ENCODE peak calls at places on chromosome 7, in seven cellular contexts. R is GM23338, W is brain microvascular endothelial cell, H is tibial artery, E is fibroblast of lung, A is fibroblast of the aortic adventitia, Z is sigmoid colon. K is an unnamed sample.

GRCh38 chr7:47379629-47380324 is 202.1 kb downstream of the TNS3 start:
- DNase-seq in H (peak), R (peak), Z (peak), W (peak), A (peak), E (peak), K (peak)

GRCh38 chr7:75667938-75668337 is 70.8 kb downstream of the HIP1 start:
- DNase-seq in Z (no peak), W (no peak), R (no peak), H (no peak), A (no peak), E (no peak), K (no peak)

GRCh38 chr7:93015193-93016084 is 102.3 kb downstream of the SAMD9 start:
- DNase-seq in W (peak), Z (no peak), A (peak), R (no peak), H (no peak), E (peak), K (no peak)

GRCh38 chr7:7164590-7164989 is 17.8 kb upstream of the C1GALT1 start:
- DNase-seq in A (no peak), Z (no peak), H (no peak), R (no peak), E (no peak), W (no peak), K (no peak)

GRCh38 chr7:23315366-23315765 is 16.2 kb downstream of the MALSU1 start:
- DNase-seq in Z (no peak), A (peak), W (no peak), R (no peak), H (no peak), E (peak), K (no peak)

GRCh38 chr7:99457646-99458493 is 8.1 kb downstream of the ATP5MF start:
- DNase-seq in W (no peak), E (no peak), A (no peak), R (no peak), H (no peak), Z (no peak), K (no peak)

GRCh38 chr7:11193131-11193867 is 219.6 kb downstream of the PHF14 start:
- DNase-seq in E (peak), H (no peak), R (peak), Z (no peak), W (no peak), A (peak), K (peak)

GRCh38 chr7:23863209-23863798 is 153.3 kb downstream of the STK31 start:
- DNase-seq in E (peak), W (peak), R (peak), Z (no peak), A (peak), H (no peak), K (peak)

GRCh38 chr7:150356265-150356897 is 12.2 kb upstream of the REPIN1 start:
- DNase-seq in A (peak), W (no peak), H (peak), Z (peak), R (peak), E (no peak), K (no peak)

GRCh38 chr7:52715701-52716100 is 319.7 kb upstream of the POM121L12 start:
- DNase-seq in W (no peak), R (no peak), H (no peak), A (no peak), Z (no peak), E (no peak), K (no peak)

GRCh38 chr7:43954524-43955228 is 28.4 kb downstream of the UBE2D4 start:
- DNase-seq in H (peak), W (peak), E (peak), R (peak), Z (peak), A (peak), K (peak)

GRCh38 chr7:111162692-111163091 is 71.8 kb downstream of the LRRN3 start:
- DNase-seq in H (no peak), Z (no peak), R (no peak), E (peak), A (peak), W (peak), K (no peak)

GRCh38 chr7:120089968-120090367 is 183.0 kb upstream of the KCND2 start:
- DNase-seq in R (peak), A (peak), Z (no peak), E (no peak), W (no peak), H (no peak), K (no peak)
- TF ChIP-seq CTCF in R (peak), A (peak), Z (no peak), E (peak), W (peak), H (no peak), K (no peak)

DNA sequence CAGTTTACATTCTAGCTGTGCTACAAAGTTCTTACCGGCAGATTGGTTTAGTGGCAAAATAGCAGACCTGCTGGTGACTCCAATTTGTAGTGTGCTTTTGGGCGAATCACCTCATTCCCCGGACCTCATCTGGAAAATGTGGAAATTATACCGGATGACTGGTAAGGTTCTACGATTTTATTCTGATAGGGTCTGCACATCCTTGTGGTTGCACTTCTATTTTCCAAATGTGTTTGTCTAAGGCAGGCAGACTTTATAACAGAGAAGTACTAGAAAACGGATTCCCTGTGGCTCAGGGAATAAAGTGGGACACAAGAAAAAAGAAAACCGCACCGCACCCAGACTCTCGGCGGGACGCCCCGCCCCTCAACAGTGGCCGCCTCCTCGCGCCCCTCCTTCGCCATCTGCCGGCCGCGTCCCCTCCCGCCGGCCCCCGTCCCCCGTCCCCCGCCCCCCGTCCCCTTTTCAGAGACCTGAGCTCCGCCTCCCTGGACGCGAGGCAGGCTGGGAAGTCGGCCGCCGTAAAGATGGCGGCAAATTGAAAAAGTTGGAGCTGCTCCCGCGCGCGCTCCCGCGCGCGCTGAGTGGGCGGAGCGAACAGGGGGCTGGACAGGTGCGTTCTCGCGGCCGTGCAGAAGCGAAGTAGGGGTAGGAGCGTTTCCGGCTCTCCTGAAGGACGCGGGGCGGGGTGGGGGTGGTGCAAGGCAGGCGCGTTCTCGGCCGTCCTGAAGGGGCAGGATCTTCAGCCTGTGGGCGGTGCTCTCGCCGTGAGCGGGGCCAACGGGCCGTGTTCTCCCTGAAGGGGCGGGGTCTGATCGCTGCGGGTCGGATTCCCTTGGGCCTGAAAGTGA is 531 bp upstream of the CCM2 start:
- DNase-seq in R (peak), Z (peak), E (peak), W (peak), A (peak), H (peak), K (peak)
- TF ChIP-seq CTCF in R (no peak), Z (no peak), E (no peak), W (no peak), A (no peak), H (no peak), K (no peak)

GRCh38 chr7:148079681-148080080 is 510.9 kb upstream of the C7orf33 start:
- DNase-seq in W (no peak), H (no peak), A (no peak), Z (no peak), E (no peak), R (no peak), K (no peak)

GRCh38 chr7:148079206-148079605 is 511.4 kb upstream of the C7orf33 start:
- DNase-seq in W (no peak), H (no peak), E (no peak), R (no peak), Z (no peak), A (no peak), K (no peak)

GRCh38 chr7:148084138-148084537 is 506.4 kb upstream of the C7orf33 start:
- DNase-seq in Z (no peak), E (peak), H (no peak), R (peak), W (peak), A (peak), K (peak)
- TF ChIP-seq CTCF in Z (peak), E (peak), H (peak), R (peak), W (peak), A (peak), K (peak)

DNA sequence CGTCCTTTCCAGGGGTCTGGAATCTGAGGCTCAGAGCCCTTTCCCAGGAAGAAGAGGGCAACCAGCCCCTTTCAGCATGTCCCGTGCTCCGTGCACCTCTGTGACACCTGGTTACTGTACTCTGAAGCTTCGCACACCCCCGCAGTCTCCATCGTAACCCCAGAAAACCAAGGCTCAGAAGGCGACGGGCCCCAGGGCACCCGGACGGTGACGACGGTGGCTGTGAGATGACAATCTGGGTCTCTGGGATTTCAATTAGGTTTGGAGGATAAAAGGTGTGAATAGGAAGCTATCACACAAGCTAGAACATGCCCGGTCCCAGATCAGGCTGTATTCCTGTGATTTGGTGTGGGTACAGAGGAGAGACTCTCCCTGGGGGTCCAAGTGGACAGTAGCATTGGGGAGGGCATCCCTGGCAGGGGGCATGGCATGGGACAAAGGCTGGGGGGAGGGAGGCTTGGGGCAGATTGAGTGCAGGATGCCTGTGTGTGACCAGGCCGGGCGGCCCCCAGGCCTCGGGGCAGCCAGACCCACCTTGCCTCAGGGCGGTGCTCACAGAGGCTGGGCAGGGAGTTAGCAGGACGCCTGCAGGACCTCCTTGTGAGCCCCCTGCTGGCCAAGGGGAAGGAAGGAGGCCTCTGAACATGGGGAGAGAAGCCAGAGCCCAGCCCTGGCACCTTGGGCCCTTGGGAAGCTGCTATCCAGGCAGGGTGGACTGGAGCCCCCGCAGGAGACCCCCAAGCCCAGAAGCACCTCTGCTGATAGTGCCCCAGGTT is 23.4 kb upstream of the PSMG3 start:
- DNase-seq in H (no peak), W (no peak), Z (no peak), E (no peak), A (no peak), R (no peak), K (no peak)
- TF ChIP-seq CTCF in H (no peak), W (peak), Z (no peak), E (peak), A (peak), R (peak), K (peak)

GRCh38 chr7:140521426-140521825 is 42.1 kb upstream of the MKRN1 start:
- DNase-seq in H (no peak), R (no peak), A (no peak), E (no peak), Z (no peak), W (no peak), K (no peak)
- TF ChIP-seq CTCF in H (no peak), R (peak), A (no peak), E (no peak), Z (no peak), W (no peak), K (no peak)